ENCODE peak calls at places on chromosomes 13 and 19, in five cellular contexts. G is foreskin fibroblast; U is ascending aorta; J is CD4-positive, alpha-beta T cell; K is hepatocyte. L is an unnamed sample.

GRCh38 chr13:27415116-27415515 is 9.3 kb upstream of the GTF3A start:
- DNase-seq in G (no peak), U (no peak), J (no peak), K (no peak), L (no peak)

GRCh38 chr19:36460046-36460445 is 29.3 kb downstream of the ZNF566 start:
- DNase-seq in G (no peak), U (no peak), J (no peak), K (no peak), L (no peak)

GRCh38 chr19:18390075-18390909 is 4.3 kb downstream of the GDF15 start:
- DNase-seq in G (no peak), U (no peak), J (no peak), K (no peak), L (no peak)

GRCh38 chr13:111919826-111920225 is 147.1 kb upstream of the SOX1 start:
- DNase-seq in G (no peak), U (no peak), J (no peak), K (no peak), L (no peak)

GRCh38 chr19:16366056-16366432 is 41.4 kb downstream of the KLF2 start:
- DNase-seq in G (no peak), U (no peak), J (no peak), K (no peak), L (no peak)

GRCh38 chr13:80707000-80707983 is 366.4 kb upstream of the SPRY2 start:
- DNase-seq in G (no peak), U (no peak), J (no peak), K (no peak), L (no peak)

GRCh38 chr13:97974773-97975172 is 21.3 kb downstream of the IPO5 start:
- DNase-seq in G (no peak), U (no peak), J (no peak), K (no peak), L (no peak)

GRCh38 chr13:26502826-26503225 is 54.7 kb upstream of the WASF3 start:
- DNase-seq in G (peak), U (peak), J (no peak), K (peak), L (no peak)

GRCh38 chr13:109401307-109401706 is 385.1 kb downstream of the IRS2 start:
- DNase-seq in G (no peak), U (no peak), J (no peak), K (no peak), L (no peak)

GRCh38 chr19:4993683-4994082 is 24.8 kb downstream of the KDM4B start:
- DNase-seq in G (no peak), U (no peak), J (no peak), K (no peak), L (no peak)

GRCh38 chr19:610801-611505 is 21.3 kb downstream of the HCN2 start:
- DNase-seq in G (peak), U (no peak), J (peak), K (no peak), L (no peak)

GRCh38 chr19:44807652-44808462 is 1.0 kb upstream of the BCAM start:
- DNase-seq in G (no peak), U (no peak), J (no peak), K (peak), L (peak)

GRCh38 chr19:1164684-1165531 is 9.2 kb downstream of the SBNO2 start:
- DNase-seq in G (no peak), U (no peak), J (no peak), K (no peak), L (no peak)

GRCh38 chr13:95269756-95270155 is 31.5 kb downstream of the ABCC4 start:
- DNase-seq in G (no peak), U (no peak), J (no peak), K (no peak), L (no peak)

GRCh38 chr13:99725644-99726043 is 224.4 kb downstream of the TM9SF2 start:
- DNase-seq in G (no peak), U (no peak), J (no peak), K (no peak), L (no peak)

GRCh38 chr19:46065486-46065885 is 24.7 kb upstream of the IGFL4 start:
- DNase-seq in G (peak), U (no peak), J (no peak), K (no peak), L (no peak)

GRCh38 chr19:8814176-8814575 is 17.9 kb downstream of the ZNF558 start:
- DNase-seq in G (no peak), U (no peak), J (no peak), K (no peak), L (no peak)

GRCh38 chr13:66405908-66406802 is 824.0 kb downstream of the PCDH9 start:
- DNase-seq in G (peak), U (no peak), J (no peak), K (peak), L (no peak)

GRCh38 chr13:41678320-41678719 is 221.0 kb downstream of the RGCC start:
- DNase-seq in G (no peak), U (no peak), J (no peak), K (no peak), L (no peak)

GRCh38 chr13:87684850-87685735 is 13.9 kb downstream of the SLITRK5 start:
- DNase-seq in G (no peak), U (no peak), J (no peak), K (no peak), L (no peak)

GRCh38 chr19:42177686-42178019 is 39.8 kb downstream of the DEDD2 start:
- DNase-seq in G (no peak), U (no peak), J (no peak), K (no peak), L (no peak)

GRCh38 chr19:43503501-43504425 is 783 bp downstream of the PHLDB3 start:
- DNase-seq in G (peak), U (peak), J (peak), K (peak), L (peak)

GRCh38 chr13:39038569-39038898 is 278 bp downstream of the NHLRC3 start:
- DNase-seq in G (no peak), U (no peak), J (peak), K (no peak), L (no peak)

GRCh38 chr19:46067691-46068090 is 26.9 kb upstream of the IGFL4 start:
- DNase-seq in G (no peak), U (no peak), J (no peak), K (no peak), L (no peak)

GRCh38 chr19:13856530-13856929 is 20.4 kb upstream of the NANOS3 start:
- DNase-seq in G (no peak), U (no peak), J (no peak), K (no peak), L (no peak)

GRCh38 chr19:30446844-30447243 is 74.7 kb downstream of the ZNF536 start:
- DNase-seq in G (no peak), U (no peak), J (no peak), K (no peak), L (no peak)

GRCh38 chr13:99321709-99322108 is 14.5 kb upstream of the GPR183 start:
- DNase-seq in G (no peak), U (no peak), J (no peak), K (no peak), L (no peak)

GRCh38 chr13:45238945-45239795 is 38.3 kb upstream of the KCTD4 start:
- DNase-seq in G (peak), U (no peak), J (no peak), K (no peak), L (no peak)

GRCh38 chr19:35068941-35069634 is 27.6 kb downstream of the HPN start:
- DNase-seq in G (no peak), U (no peak), J (no peak), K (no peak), L (no peak)
- TF ChIP-seq CTCF in G (no peak), U (no peak), J (no peak), K (no peak), L (no peak)

DNA sequence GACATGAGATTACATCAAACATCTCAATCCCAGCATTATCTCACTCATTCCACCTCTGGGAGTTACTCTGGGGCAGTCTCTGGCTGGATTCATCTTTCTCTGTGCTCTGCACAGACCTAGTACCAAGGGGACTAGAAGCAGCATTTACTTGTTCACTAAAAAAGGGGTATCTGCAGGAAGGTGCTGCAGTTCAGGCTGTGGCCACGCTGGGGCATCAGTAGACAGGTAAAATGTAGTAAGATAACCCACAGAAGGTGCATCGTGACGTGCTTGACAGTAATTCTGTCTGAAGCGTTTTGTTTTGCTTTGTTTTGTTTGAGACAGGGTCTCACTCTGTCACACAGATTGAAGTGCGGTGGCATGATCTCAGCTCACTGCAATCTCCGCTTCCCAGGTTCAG is 29.3 kb downstream of the ZNF564 start:
- DNase-seq in G (no peak), U (no peak), J (no peak), K (no peak), L (no peak)
- TF ChIP-seq CTCF in G (no peak), U (no peak), J (no peak), K (no peak), L (peak)

GRCh38 chr19:3389446-3389778 is 23.0 kb downstream of the NFIC start:
- DNase-seq in G (no peak), U (no peak), J (no peak), K (no peak), L (no peak)
- TF ChIP-seq CTCF in G (no peak), U (no peak), J (no peak), K (no peak), L (no peak)

DNA sequence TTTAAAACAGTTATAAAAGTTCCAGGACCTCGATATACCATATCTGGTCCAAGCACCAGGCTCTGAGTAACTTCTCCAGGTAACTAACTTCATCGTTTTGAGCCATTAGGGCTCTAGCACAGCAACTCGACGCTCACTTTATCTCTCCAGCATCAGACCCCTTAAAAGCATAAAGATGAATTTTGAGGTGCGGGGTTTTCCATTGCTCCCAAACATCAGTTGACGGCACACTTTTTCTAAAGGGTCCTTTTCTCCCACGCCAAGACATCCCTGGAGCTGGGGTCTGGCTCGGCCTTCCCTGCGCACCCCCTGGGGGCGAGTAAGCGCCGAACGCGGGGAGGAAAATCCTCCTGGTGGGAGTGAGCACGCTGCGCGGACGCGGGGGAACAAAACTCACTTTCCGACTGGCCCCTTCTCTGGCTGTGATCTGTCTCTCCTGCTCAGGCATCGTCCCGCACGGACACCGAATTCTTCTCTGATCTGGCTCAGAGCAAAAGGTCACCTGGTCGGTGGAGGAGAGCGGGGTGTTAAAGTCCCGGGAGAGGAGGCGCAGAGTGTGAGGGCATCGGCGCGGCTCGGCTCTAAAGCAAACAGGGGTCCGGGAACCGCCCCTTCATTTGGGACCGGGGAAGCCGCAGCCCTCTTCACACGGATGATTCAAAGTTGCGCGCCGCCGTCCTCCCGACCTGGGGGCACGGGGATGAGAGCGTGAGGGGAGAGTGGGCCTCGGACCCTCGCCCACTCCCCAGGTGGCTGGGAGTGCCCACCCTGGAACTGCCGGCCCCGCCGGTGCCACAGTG is at the start of gene ATP7B:
- DNase-seq in G (peak), U (no peak), J (no peak), K (peak), L (no peak)
- TF ChIP-seq CTCF in G (peak), U (no peak), J (no peak), K (peak), L (peak)

DNA sequence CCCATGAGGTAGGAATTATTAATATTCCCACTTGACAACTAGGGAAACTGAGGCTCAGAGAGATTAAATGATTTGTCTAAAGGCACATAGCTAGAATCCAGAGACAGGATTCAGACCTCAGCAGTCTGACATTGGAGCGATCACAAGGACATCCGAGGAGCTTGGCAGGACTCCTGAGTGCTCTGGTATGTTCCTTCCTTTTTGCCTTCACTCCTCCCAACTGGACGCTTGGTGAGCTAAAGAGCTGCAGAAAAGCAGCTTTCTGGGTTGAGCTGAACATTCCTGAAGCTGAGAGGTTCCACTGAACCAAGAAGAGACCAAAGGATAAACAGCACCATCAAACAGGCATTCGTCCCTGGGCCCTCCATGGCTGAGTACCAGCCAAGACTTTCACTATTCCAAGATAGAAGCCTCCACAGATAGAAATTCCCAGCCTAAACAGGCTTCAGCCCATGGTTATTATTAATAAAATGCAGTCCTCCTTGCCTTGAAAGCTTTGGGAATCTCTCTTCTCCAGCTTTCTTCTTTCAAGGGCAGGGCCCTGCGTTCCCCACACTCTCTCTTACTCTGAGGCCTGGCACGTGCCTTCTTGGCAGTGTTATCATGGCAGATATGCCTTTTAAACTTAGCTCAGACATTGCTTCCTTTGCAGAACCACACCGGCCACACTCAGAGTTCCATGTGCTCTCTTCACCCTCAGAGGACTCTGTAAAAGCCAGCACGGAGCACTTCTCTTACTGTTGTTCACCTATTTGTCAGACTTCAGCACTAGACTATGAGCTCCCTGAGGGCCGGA is 97.1 kb downstream of the CYSLTR2 start:
- DNase-seq in G (peak), U (no peak), J (no peak), K (no peak), L (no peak)
- TF ChIP-seq CTCF in G (no peak), U (no peak), J (no peak), K (no peak), L (no peak)

DNA sequence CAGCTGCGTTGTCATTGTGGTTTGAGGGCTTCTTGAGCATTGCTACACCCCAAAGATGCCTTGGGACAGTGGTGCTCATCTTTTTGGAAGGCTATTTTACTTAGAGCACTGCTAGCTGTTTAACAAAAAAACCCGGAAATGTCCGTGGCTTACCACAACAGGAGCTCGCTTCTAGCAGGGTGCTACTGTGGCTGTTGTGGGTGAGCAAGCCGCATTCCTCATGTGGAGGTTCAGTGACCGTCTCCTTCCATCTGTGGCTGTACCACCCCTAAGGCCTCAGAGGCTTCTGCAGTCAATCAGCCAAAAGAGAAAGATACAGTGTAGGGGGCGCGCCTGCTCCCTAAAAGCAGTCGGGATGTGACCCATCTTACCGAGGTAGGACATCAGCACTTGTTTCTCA is 1004.2 kb downstream of the UQCRFS1 start:
- DNase-seq in G (no peak), U (no peak), J (no peak), K (no peak), L (no peak)
- TF ChIP-seq CTCF in G (no peak), U (no peak), J (no peak), K (no peak), L (no peak)

GRCh38 chr13:33072282-33072681 is 56.1 kb downstream of the KL start:
- DNase-seq in G (no peak), U (no peak), J (no peak), K (no peak), L (no peak)

GRCh38 chr13:33066329-33066728 is 50.1 kb downstream of the KL start:
- DNase-seq in G (no peak), U (no peak), J (no peak), K (no peak), L (no peak)

GRCh38 chr13:33070713-33071112 is 54.5 kb downstream of the KL start:
- DNase-seq in G (no peak), U (no peak), J (no peak), K (no peak), L (no peak)

GRCh38 chr13:33072759-33073158 is 56.5 kb downstream of the KL start:
- DNase-seq in G (no peak), U (no peak), J (no peak), K (no peak), L (no peak)

GRCh38 chr13:33069365-33069764 is 53.1 kb downstream of the KL start:
- DNase-seq in G (no peak), U (no peak), J (no peak), K (no peak), L (no peak)
- TF ChIP-seq CTCF in G (no peak), U (no peak), J (no peak), K (no peak), L (peak)